ENCODE peak calls at places on chromosomes 4 and X, in nine cellular contexts. L, W, Y, X, M, T, Z, F and B are unnamed samples.

GRCh38 chr4:2823671-2824328 is 19.8 kb upstream of the ADD1 start:
- DNase-seq in L (no peak), W (no peak), Y (peak), X (no peak), M (no peak), T (no peak), Z (no peak), F (no peak), B (no peak)

GRCh38 chr4:67084801-67085200 is 460.5 kb downstream of the CENPC start:
- DNase-seq in L (peak), W (no peak), Y (no peak), X (no peak), M (no peak), T (no peak), Z (no peak), F (no peak), B (no peak)

GRCh38 chrX:132216806-132217202 is 2.4 kb downstream of the RAP2C start:
- DNase-seq in L (no peak), W (peak), Y (no peak), X (no peak), M (no peak), T (no peak), Z (no peak), F (no peak), B (no peak)

GRCh38 chr4:6855692-6856297 is 53.8 kb upstream of the TBC1D14 start:
- DNase-seq in L (no peak), W (peak), Y (no peak), X (no peak), M (no peak), T (peak), Z (no peak), F (peak), B (no peak)

GRCh38 chr4:58074382-58074781 is 964.2 kb upstream of the IGFBP7 start:
- DNase-seq in L (no peak), W (no peak), Y (no peak), X (no peak), M (no peak), T (no peak), Z (no peak), F (no peak), B (no peak)

GRCh38 chr4:119615068-119615744 is 13.4 kb downstream of the PDE5A start:
- DNase-seq in L (no peak), W (no peak), Y (no peak), X (no peak), M (no peak), T (no peak), Z (no peak), F (no peak), B (no peak)

GRCh38 chr4:123743821-123744220 is 347.2 kb downstream of the SPRY1 start:
- DNase-seq in L (no peak), W (no peak), Y (no peak), X (no peak), M (no peak), T (peak), Z (no peak), F (no peak), B (no peak)

GRCh38 chr4:39486221-39486804 is 27.5 kb downstream of the LIAS start:
- DNase-seq in L (no peak), W (no peak), Y (no peak), X (no peak), M (no peak), T (no peak), Z (no peak), F (no peak), B (no peak)

GRCh38 chr4:162683659-162684370 is 482.9 kb downstream of the NAF1 start:
- DNase-seq in L (no peak), W (no peak), Y (no peak), X (no peak), M (peak), T (no peak), Z (no peak), F (no peak), B (no peak)

GRCh38 chr4:142516686-142517145 is 329.4 kb downstream of the INPP4B start:
- DNase-seq in L (no peak), W (no peak), Y (no peak), X (no peak), M (no peak), T (peak), Z (no peak), F (no peak), B (no peak)

GRCh38 chrX:45851434-45851991 is 650.8 kb upstream of the DIPK2B start:
- DNase-seq in L (no peak), W (peak), Y (no peak), X (peak), M (peak), T (no peak), Z (peak), F (peak), B (peak)

GRCh38 chr4:99462875-99463464 is 27.8 kb upstream of the ADH7 start:
- DNase-seq in L (peak), W (peak), Y (peak), X (peak), M (peak), T (peak), Z (peak), F (peak), B (peak)

GRCh38 chr4:15414601-15415091 is 13.2 kb upstream of the C1QTNF7 start:
- DNase-seq in L (no peak), W (no peak), Y (no peak), X (no peak), M (no peak), T (peak), Z (no peak), F (no peak), B (no peak)

GRCh38 chr4:10093801-10094552 is 22.6 kb downstream of the WDR1 start:
- DNase-seq in L (no peak), W (peak), Y (no peak), X (no peak), M (no peak), T (peak), Z (no peak), F (no peak), B (no peak)

GRCh38 chr4:127239902-127240575 is 392.7 kb upstream of the INTU start:
- DNase-seq in L (no peak), W (no peak), Y (no peak), X (no peak), M (no peak), T (no peak), Z (no peak), F (no peak), B (no peak)